ENCODE peak calls at places on chromosomes 4 and X, in five cellular contexts. One of them, this sample, is unnamed.

GRCh38 chrX:24561121-24561520 is 86.0 kb downstream of the PCYT1B start:
- DNase-seq in activated naive CD4-positive, alpha-beta T cell: no peak
- DNase-seq in activated gamma-delta T cell treated with Interleukin-2 at 50 U/mL for 16 hours: no peak
- DNase-seq in stomach: no peak
- DNase-seq in nucleus accumbens: no peak
- DNase-seq in this sample: no peak

GRCh38 chr4:98232202-98232601 is 29.0 kb upstream of the RAP1GDS1 start:
- DNase-seq in activated naive CD4-positive, alpha-beta T cell: no peak
- DNase-seq in stomach: no peak
- DNase-seq in activated gamma-delta T cell treated with Interleukin-2 at 50 U/mL for 16 hours: no peak
- DNase-seq in nucleus accumbens: no peak
- DNase-seq in this sample: no peak

GRCh38 chr4:37066149-37066548 is 178.4 kb upstream of the NWD2 start:
- DNase-seq in stomach: no peak
- DNase-seq in activated gamma-delta T cell treated with Interleukin-2 at 50 U/mL for 16 hours: no peak
- DNase-seq in activated naive CD4-positive, alpha-beta T cell: no peak
- DNase-seq in nucleus accumbens: no peak
- DNase-seq in this sample: no peak

GRCh38 chr4:2788532-2789103 is 4.3 kb upstream of the SH3BP2 start:
- DNase-seq in nucleus accumbens: no peak
- DNase-seq in activated naive CD4-positive, alpha-beta T cell: no peak
- DNase-seq in activated gamma-delta T cell treated with Interleukin-2 at 50 U/mL for 16 hours: no peak
- DNase-seq in stomach: peak; percentile 63
- DNase-seq in this sample: no peak

GRCh38 chr4:76977731-76978350 is 28.3 kb downstream of the SEPTIN11 start:
- DNase-seq in nucleus accumbens: no peak
- DNase-seq in activated naive CD4-positive, alpha-beta T cell: no peak
- DNase-seq in stomach: no peak
- DNase-seq in activated gamma-delta T cell treated with Interleukin-2 at 50 U/mL for 16 hours: no peak
- DNase-seq in this sample: no peak

GRCh38 chr4:3836802-3837601 is 70.8 kb downstream of the ADRA2C start:
- DNase-seq in nucleus accumbens: peak; percentile 22
- DNase-seq in stomach: no peak
- DNase-seq in activated naive CD4-positive, alpha-beta T cell: no peak
- DNase-seq in activated gamma-delta T cell treated with Interleukin-2 at 50 U/mL for 16 hours: no peak
- DNase-seq in this sample: no peak

GRCh38 chr4:133584714-133585113 is 435.6 kb downstream of the PCDH10 start:
- DNase-seq in stomach: no peak
- DNase-seq in activated naive CD4-positive, alpha-beta T cell: no peak
- DNase-seq in activated gamma-delta T cell treated with Interleukin-2 at 50 U/mL for 16 hours: no peak
- DNase-seq in nucleus accumbens: no peak
- DNase-seq in this sample: no peak

GRCh38 chr4:55127521-55127920 is 2.1 kb upstream of the KDR start:
- DNase-seq in stomach: no peak
- DNase-seq in activated naive CD4-positive, alpha-beta T cell: no peak
- DNase-seq in activated gamma-delta T cell treated with Interleukin-2 at 50 U/mL for 16 hours: no peak
- DNase-seq in nucleus accumbens: no peak
- DNase-seq in this sample: no peak

GRCh38 chr4:36900446-36900987 is 344.0 kb upstream of the NWD2 start:
- DNase-seq in nucleus accumbens: no peak
- DNase-seq in activated gamma-delta T cell treated with Interleukin-2 at 50 U/mL for 16 hours: no peak
- DNase-seq in stomach: no peak
- DNase-seq in activated naive CD4-positive, alpha-beta T cell: no peak
- DNase-seq in this sample: no peak

GRCh38 chr4:112199041-112199440 is 32.5 kb upstream of the AP1AR start:
- DNase-seq in activated gamma-delta T cell treated with Interleukin-2 at 50 U/mL for 16 hours: no peak
- DNase-seq in nucleus accumbens: no peak
- DNase-seq in activated naive CD4-positive, alpha-beta T cell: no peak
- DNase-seq in stomach: no peak
- DNase-seq in this sample: no peak

GRCh38 chr4:187141101-187141500 is 417.4 kb upstream of the FAT1 start:
- DNase-seq in stomach: no peak
- DNase-seq in activated gamma-delta T cell treated with Interleukin-2 at 50 U/mL for 16 hours: no peak
- DNase-seq in activated naive CD4-positive, alpha-beta T cell: no peak
- DNase-seq in nucleus accumbens: no peak
- DNase-seq in this sample: no peak

GRCh38 chr4:102815981-102816380 is 11.4 kb downstream of the UBE2D3 start:
- DNase-seq in nucleus accumbens: no peak
- DNase-seq in stomach: no peak
- DNase-seq in activated gamma-delta T cell treated with Interleukin-2 at 50 U/mL for 16 hours: no peak
- DNase-seq in activated naive CD4-positive, alpha-beta T cell: no peak
- DNase-seq in this sample: no peak

GRCh38 chr4:88802138-88802537 is 104.5 kb upstream of the NAP1L5 start:
- DNase-seq in stomach: no peak
- DNase-seq in nucleus accumbens: no peak
- DNase-seq in activated naive CD4-positive, alpha-beta T cell: no peak
- DNase-seq in activated gamma-delta T cell treated with Interleukin-2 at 50 U/mL for 16 hours: no peak
- DNase-seq in this sample: no peak

GRCh38 chrX:19544693-19545305 is 29.5 kb upstream of the MAP3K15 start:
- DNase-seq in stomach: peak; percentile 38
- DNase-seq in activated naive CD4-positive, alpha-beta T cell: no peak
- DNase-seq in nucleus accumbens: no peak
- DNase-seq in activated gamma-delta T cell treated with Interleukin-2 at 50 U/mL for 16 hours: peak; percentile 37
- DNase-seq in this sample: peak; percentile 41

GRCh38 chrX:119654112-119654531 is 38.8 kb downstream of the SEPTIN6 start:
- DNase-seq in activated naive CD4-positive, alpha-beta T cell: no peak
- DNase-seq in stomach: no peak
- DNase-seq in activated gamma-delta T cell treated with Interleukin-2 at 50 U/mL for 16 hours: no peak
- DNase-seq in nucleus accumbens: peak; percentile 3
- DNase-seq in this sample: peak; percentile 72

GRCh38 chr4:16055454-16055853 is 28.4 kb downstream of the PROM1 start:
- DNase-seq in activated naive CD4-positive, alpha-beta T cell: no peak
- DNase-seq in stomach: no peak
- DNase-seq in nucleus accumbens: no peak
- DNase-seq in activated gamma-delta T cell treated with Interleukin-2 at 50 U/mL for 16 hours: no peak
- DNase-seq in this sample: no peak

GRCh38 chrX:75061701-75062100 is 94.4 kb downstream of the ABCB7 start:
- DNase-seq in activated gamma-delta T cell treated with Interleukin-2 at 50 U/mL for 16 hours: no peak
- DNase-seq in stomach: no peak
- DNase-seq in nucleus accumbens: no peak
- DNase-seq in activated naive CD4-positive, alpha-beta T cell: no peak
- DNase-seq in this sample: no peak

GRCh38 chr4:87451537-87451936 is 29.2 kb downstream of the NUDT9 start:
- DNase-seq in stomach: no peak
- DNase-seq in activated naive CD4-positive, alpha-beta T cell: no peak
- DNase-seq in nucleus accumbens: no peak
- DNase-seq in activated gamma-delta T cell treated with Interleukin-2 at 50 U/mL for 16 hours: no peak
- DNase-seq in this sample: no peak

GRCh38 chr4:128663325-128663724 is 146.2 kb upstream of the JADE1 start:
- DNase-seq in activated naive CD4-positive, alpha-beta T cell: no peak
- DNase-seq in nucleus accumbens: no peak
- DNase-seq in stomach: peak; percentile 59
- DNase-seq in activated gamma-delta T cell treated with Interleukin-2 at 50 U/mL for 16 hours: no peak
- DNase-seq in this sample: no peak

GRCh38 chr4:2212831-2213230 is 29.1 kb downstream of the HAUS3 start:
- DNase-seq in activated naive CD4-positive, alpha-beta T cell: no peak
- DNase-seq in activated gamma-delta T cell treated with Interleukin-2 at 50 U/mL for 16 hours: no peak
- DNase-seq in nucleus accumbens: no peak
- DNase-seq in stomach: no peak
- DNase-seq in this sample: no peak

GRCh38 chr4:3342182-3342854 is 49.5 kb downstream of the RGS12 start:
- DNase-seq in stomach: no peak
- DNase-seq in nucleus accumbens: no peak
- DNase-seq in activated gamma-delta T cell treated with Interleukin-2 at 50 U/mL for 16 hours: peak; percentile 23
- DNase-seq in activated naive CD4-positive, alpha-beta T cell: no peak
- DNase-seq in this sample: no peak

GRCh38 chr4:151173751-151174325 is 74.4 kb downstream of the RPS3A start:
- DNase-seq in activated gamma-delta T cell treated with Interleukin-2 at 50 U/mL for 16 hours: no peak
- DNase-seq in stomach: no peak
- DNase-seq in activated naive CD4-positive, alpha-beta T cell: no peak
- DNase-seq in nucleus accumbens: no peak
- DNase-seq in this sample: peak; percentile 80

GRCh38 chrX:148784859-148785655 is 284.6 kb downstream of the AFF2 start:
- DNase-seq in activated naive CD4-positive, alpha-beta T cell: no peak
- DNase-seq in activated gamma-delta T cell treated with Interleukin-2 at 50 U/mL for 16 hours: no peak
- DNase-seq in stomach: no peak
- DNase-seq in nucleus accumbens: peak; percentile 0
- DNase-seq in this sample: no peak

GRCh38 chrX:153576239-153576870 is 22.6 kb downstream of the CCNQ start:
- DNase-seq in activated naive CD4-positive, alpha-beta T cell: no peak
- DNase-seq in stomach: no peak
- DNase-seq in activated gamma-delta T cell treated with Interleukin-2 at 50 U/mL for 16 hours: no peak
- DNase-seq in nucleus accumbens: no peak
- DNase-seq in this sample: no peak

GRCh38 chr4:133156096-133156495 is 7.0 kb downstream of the PCDH10 start:
- DNase-seq in activated gamma-delta T cell treated with Interleukin-2 at 50 U/mL for 16 hours: no peak
- DNase-seq in activated naive CD4-positive, alpha-beta T cell: no peak
- DNase-seq in nucleus accumbens: peak; percentile 56
- DNase-seq in stomach: no peak
- DNase-seq in this sample: no peak

GRCh38 chrX:119189586-119189985 is 46.5 kb upstream of the PGRMC1 start:
- DNase-seq in nucleus accumbens: no peak
- DNase-seq in activated naive CD4-positive, alpha-beta T cell: no peak
- DNase-seq in activated gamma-delta T cell treated with Interleukin-2 at 50 U/mL for 16 hours: no peak
- DNase-seq in stomach: no peak
- DNase-seq in this sample: peak; percentile 48

GRCh38 chr4:108533245-108533844 is 87.0 kb upstream of the RPL34 start:
- DNase-seq in nucleus accumbens: no peak
- DNase-seq in activated naive CD4-positive, alpha-beta T cell: no peak
- DNase-seq in activated gamma-delta T cell treated with Interleukin-2 at 50 U/mL for 16 hours: no peak
- DNase-seq in stomach: no peak
- DNase-seq in this sample: no peak

GRCh38 chr4:78722880-78723279 is 53.3 kb upstream of the BMP2K start:
- DNase-seq in activated gamma-delta T cell treated with Interleukin-2 at 50 U/mL for 16 hours: no peak
- DNase-seq in nucleus accumbens: no peak
- DNase-seq in activated naive CD4-positive, alpha-beta T cell: no peak
- DNase-seq in stomach: no peak
- DNase-seq in this sample: no peak

GRCh38 chr4:120202222-120202621 is 135.6 kb upstream of the MAD2L1 start:
- DNase-seq in nucleus accumbens: no peak
- DNase-seq in activated gamma-delta T cell treated with Interleukin-2 at 50 U/mL for 16 hours: no peak
- DNase-seq in stomach: no peak
- DNase-seq in activated naive CD4-positive, alpha-beta T cell: no peak
- DNase-seq in this sample: no peak

GRCh38 chr4:108695062-108695461 is 44.7 kb downstream of the OSTC start:
- DNase-seq in stomach: no peak
- DNase-seq in activated naive CD4-positive, alpha-beta T cell: no peak
- DNase-seq in activated gamma-delta T cell treated with Interleukin-2 at 50 U/mL for 16 hours: no peak
- DNase-seq in nucleus accumbens: no peak
- DNase-seq in this sample: no peak

This sample was measured in uterus.